ENCODE peak calls at places on chromosomes 7 and 10, in four cellular contexts. One of them, this sample, is unnamed.

GRCh38 chr7:73840715-73841379 is 1.5 kb downstream of the METTL27 start:
- DNase-seq in H1: no peak
- DNase-seq in mesendoderm: no peak
- DNase-seq in IMR-90: no peak
- DNase-seq in this sample: no peak

GRCh38 chr10:21304198-21304597 is 221.3 kb downstream of the SKIDA1 start:
- DNase-seq in H1: no peak
- DNase-seq in mesendoderm: no peak
- DNase-seq in IMR-90: peak
- DNase-seq in this sample: no peak

GRCh38 chr7:75920431-75921161 is 5.6 kb downstream of the POR start:
- DNase-seq in H1: no peak
- DNase-seq in mesendoderm: no peak
- DNase-seq in IMR-90: no peak
- DNase-seq in this sample: no peak

GRCh38 chr7:98467570-98468312 is 66.9 kb upstream of the BAIAP2L1 start:
- DNase-seq in H1: no peak
- DNase-seq in mesendoderm: no peak
- DNase-seq in IMR-90: no peak
- DNase-seq in this sample: no peak

GRCh38 chr7:45978010-45978681 is 57.1 kb upstream of the IGFBP3 start:
- DNase-seq in H1: peak
- DNase-seq in mesendoderm: peak
- DNase-seq in IMR-90: peak
- DNase-seq in this sample: peak

GRCh38 chr10:49654036-49654693 is 25.3 kb upstream of the C10orf53 start:
- DNase-seq in H1: no peak
- DNase-seq in mesendoderm: no peak
- DNase-seq in IMR-90: no peak
- DNase-seq in this sample: peak

GRCh38 chr10:16944961-16945360 is 127.7 kb upstream of the RSU1 start:
- DNase-seq in H1: no peak
- DNase-seq in mesendoderm: peak
- DNase-seq in IMR-90: no peak
- DNase-seq in this sample: no peak

GRCh38 chr10:89062861-89063260 is 72.3 kb downstream of the FAS start:
- DNase-seq in H1: no peak
- DNase-seq in mesendoderm: no peak
- DNase-seq in IMR-90: no peak
- DNase-seq in this sample: no peak

GRCh38 chr10:78258303-78259030 is 224.8 kb downstream of the RPS24 start:
- DNase-seq in H1: no peak
- DNase-seq in mesendoderm: peak
- DNase-seq in IMR-90: no peak
- DNase-seq in this sample: no peak

GRCh38 chr7:133301444-133301843 is 48.6 kb downstream of the EXOC4 start:
- DNase-seq in H1: no peak
- DNase-seq in mesendoderm: no peak
- DNase-seq in IMR-90: no peak
- DNase-seq in this sample: no peak

GRCh38 chr10:3782456-3783312 is 2.3 kb downstream of the KLF6 start:
- DNase-seq in H1: no peak
- DNase-seq in mesendoderm: peak
- DNase-seq in IMR-90: peak
- DNase-seq in this sample: peak

GRCh38 chr10:5559642-5560141 is 34.9 kb downstream of the CALML3 start:
- DNase-seq in H1: no peak
- DNase-seq in mesendoderm: no peak
- DNase-seq in IMR-90: peak
- DNase-seq in this sample: no peak

GRCh38 chr10:77902159-77902558 is 24.4 kb downstream of the DLG5 start:
- DNase-seq in H1: no peak
- DNase-seq in mesendoderm: no peak
- DNase-seq in IMR-90: no peak
- DNase-seq in this sample: no peak

GRCh38 chr10:118528426-118528825 is 67.0 kb downstream of the PRLHR start:
- DNase-seq in H1: no peak
- DNase-seq in mesendoderm: no peak
- DNase-seq in IMR-90: no peak
- DNase-seq in this sample: no peak

GRCh38 chr10:58721781-58722180 is 209.1 kb downstream of the BICC1 start:
- DNase-seq in H1: no peak
- DNase-seq in mesendoderm: no peak
- DNase-seq in IMR-90: no peak
- DNase-seq in this sample: no peak

GRCh38 chr7:157713591-157713990 is 376.8 kb downstream of the DNAJB6 start:
- DNase-seq in H1: no peak
- DNase-seq in mesendoderm: no peak
- DNase-seq in IMR-90: no peak
- DNase-seq in this sample: peak

GRCh38 chr7:42493436-42494198 is 256.6 kb upstream of the GLI3 start:
- DNase-seq in H1: peak
- DNase-seq in mesendoderm: peak
- DNase-seq in IMR-90: peak
- DNase-seq in this sample: peak

GRCh38 chr10:119807960-119808697 is 64.5 kb downstream of the MCMBP start:
- DNase-seq in H1: no peak
- DNase-seq in mesendoderm: no peak
- DNase-seq in IMR-90: peak
- DNase-seq in this sample: no peak

GRCh38 chr10:7666253-7667023 is at the start of gene ITIH5:
- DNase-seq in H1: no peak
- DNase-seq in mesendoderm: peak
- DNase-seq in IMR-90: no peak
- DNase-seq in this sample: peak

GRCh38 chr10:69241575-69241974 is 21.4 kb downstream of the HKDC1 start:
- DNase-seq in H1: no peak
- DNase-seq in mesendoderm: no peak
- DNase-seq in IMR-90: no peak
- DNase-seq in this sample: no peak

GRCh38 chr10:130455111-130455695 is 319.0 kb downstream of the GLRX3 start:
- DNase-seq in H1: no peak
- DNase-seq in mesendoderm: no peak
- DNase-seq in IMR-90: no peak
- DNase-seq in this sample: peak

GRCh38 chr7:17489987-17490386 is 191.5 kb downstream of the AHR start:
- DNase-seq in H1: no peak
- DNase-seq in mesendoderm: no peak
- DNase-seq in IMR-90: no peak
- DNase-seq in this sample: no peak

GRCh38 chr7:157699357-157700013 is 362.7 kb downstream of the DNAJB6 start:
- DNase-seq in H1: no peak
- DNase-seq in mesendoderm: no peak
- DNase-seq in IMR-90: no peak
- DNase-seq in this sample: no peak

GRCh38 chr7:13037216-13037615 is 349.8 kb downstream of the ARL4A start:
- DNase-seq in H1: no peak
- DNase-seq in mesendoderm: no peak
- DNase-seq in IMR-90: peak
- DNase-seq in this sample: no peak

GRCh38 chr10:131616040-131616439 is 284.8 kb upstream of the PPP2R2D start:
- DNase-seq in H1: no peak
- DNase-seq in mesendoderm: no peak
- DNase-seq in IMR-90: no peak
- DNase-seq in this sample: no peak

GRCh38 chr7:127745445-127745844 is 93.5 kb downstream of the SND1 start:
- DNase-seq in H1: no peak
- DNase-seq in mesendoderm: peak
- DNase-seq in IMR-90: no peak
- DNase-seq in this sample: no peak

GRCh38 chr7:35647171-35647574 is 47.8 kb downstream of the HERPUD2 start:
- DNase-seq in H1: no peak
- DNase-seq in mesendoderm: peak
- DNase-seq in IMR-90: peak
- DNase-seq in this sample: peak

GRCh38 chr7:157551325-157552070 is 214.7 kb downstream of the DNAJB6 start:
- DNase-seq in H1: no peak
- DNase-seq in mesendoderm: no peak
- DNase-seq in IMR-90: no peak
- DNase-seq in this sample: no peak

GRCh38 chr7:124799448-124799847 is 33.9 kb upstream of the GPR37 start:
- DNase-seq in H1: no peak
- DNase-seq in mesendoderm: no peak
- DNase-seq in IMR-90: no peak
- DNase-seq in this sample: no peak

GRCh38 chr7:117666019-117666418 is 186.2 kb downstream of the CFTR start:
- DNase-seq in H1: no peak
- DNase-seq in mesendoderm: no peak
- DNase-seq in IMR-90: peak
- DNase-seq in this sample: no peak

DNA sequence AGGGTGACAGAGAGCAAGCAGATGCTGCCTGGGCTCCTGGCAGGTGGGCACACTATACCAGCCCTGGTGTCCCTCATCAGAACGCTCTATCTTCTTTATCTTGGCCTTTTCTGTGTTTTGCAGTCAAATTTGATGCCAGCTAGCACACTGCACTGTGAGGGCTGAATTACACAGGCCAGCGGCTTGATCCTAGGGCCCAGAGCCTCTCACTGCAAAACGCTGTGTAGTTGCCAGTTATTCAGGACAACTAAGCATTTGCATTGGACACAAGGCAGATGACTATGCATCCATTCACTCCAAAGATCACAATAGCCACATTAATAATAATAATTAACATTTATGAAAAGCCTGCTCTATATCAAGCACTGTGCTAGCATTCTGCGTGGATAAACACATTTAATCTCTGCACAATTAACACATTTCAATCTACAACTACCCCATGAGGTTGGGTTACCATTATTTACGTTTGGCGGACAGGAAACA is 100.3 kb downstream of the PAXIP1 start:
- DNase-seq in H1: no peak
- DNase-seq in mesendoderm: no peak
- DNase-seq in IMR-90: no peak
- DNase-seq in this sample: no peak
- H3K23ac ChIP-seq in H1: no peak
- H3K23ac ChIP-seq in mesendoderm: no peak
- H3K23ac ChIP-seq in IMR-90: no peak
- H3K23ac ChIP-seq in this sample: no peak

GRCh38 chr7:2542924-2543871 is 12.1 kb downstream of the BRAT1 start:
- DNase-seq in H1: no peak
- DNase-seq in mesendoderm: no peak
- DNase-seq in IMR-90: no peak
- DNase-seq in this sample: no peak
- H3K56ac ChIP-seq in H1: no peak
- H3K56ac ChIP-seq in mesendoderm: no peak
- H3K56ac ChIP-seq in IMR-90: no peak
- H3K56ac ChIP-seq in this sample: no peak

GRCh38 chr7:100152404-100152803 is 3.7 kb downstream of the LAMTOR4 start:
- DNase-seq in H1: no peak
- DNase-seq in mesendoderm: peak
- DNase-seq in IMR-90: no peak
- DNase-seq in this sample: no peak

GRCh38 chr7:100148225-100148558 is 526 bp upstream of the LAMTOR4 start:
- DNase-seq in H1: no peak
- DNase-seq in mesendoderm: no peak
- DNase-seq in IMR-90: no peak
- DNase-seq in this sample: no peak

GRCh38 chr7:100147278-100147677 is 1.4 kb upstream of the LAMTOR4 start:
- DNase-seq in H1: no peak
- DNase-seq in mesendoderm: no peak
- DNase-seq in IMR-90: no peak
- DNase-seq in this sample: no peak

GRCh38 chr7:100152937-100153666 is 4.4 kb downstream of the LAMTOR4 start:
- DNase-seq in H1: no peak
- DNase-seq in mesendoderm: no peak
- DNase-seq in IMR-90: no peak
- DNase-seq in this sample: no peak

DNA sequence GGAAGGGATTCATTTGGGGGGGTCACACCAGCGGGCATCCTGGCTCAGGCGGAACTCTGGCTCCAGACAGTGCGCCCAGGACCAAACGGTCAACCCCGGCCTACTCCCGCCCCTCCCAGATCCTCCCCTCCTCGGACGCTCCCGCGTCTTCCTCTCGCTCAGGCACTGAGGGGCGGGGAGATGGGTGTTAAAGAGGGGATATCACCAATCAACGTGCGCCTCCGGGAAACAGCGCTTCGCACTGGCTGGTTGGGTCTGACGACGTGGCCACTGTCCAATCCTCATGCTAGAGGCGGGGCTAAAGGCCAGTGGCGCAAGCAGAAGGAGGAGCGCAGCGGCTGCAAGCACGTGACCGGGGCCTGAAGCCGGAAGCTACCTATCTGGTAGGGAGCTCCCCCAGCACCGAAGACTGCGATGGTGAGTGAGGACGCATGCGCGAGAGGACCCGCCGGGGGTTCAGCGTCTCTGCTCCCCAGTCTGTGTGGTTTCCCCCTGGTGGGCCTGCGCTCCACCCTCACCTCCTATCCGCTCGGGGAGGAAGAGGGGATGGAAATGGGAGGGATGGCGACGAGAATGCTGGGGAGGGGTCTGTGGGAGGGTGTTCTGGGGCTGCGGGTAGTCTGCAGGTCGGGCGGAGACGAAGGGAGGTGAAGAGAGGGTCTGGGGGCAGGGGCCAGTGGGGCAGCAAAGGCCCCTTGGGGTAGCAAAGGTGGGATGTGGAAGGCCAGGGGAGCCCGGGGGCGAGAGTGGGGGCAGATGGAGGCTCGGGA is at the start of gene LAMTOR4:
- DNase-seq in H1: peak
- DNase-seq in mesendoderm: peak
- DNase-seq in IMR-90: peak
- DNase-seq in this sample: peak
- H2BK5ac ChIP-seq in H1: peak
- H2BK5ac ChIP-seq in mesendoderm: peak
- H2BK5ac ChIP-seq in IMR-90: peak
- H2BK5ac ChIP-seq in this sample: no peak

GRCh38 chr7:41136551-41136950 is 566.3 kb downstream of the INHBA start:
- DNase-seq in H1: no peak
- DNase-seq in mesendoderm: no peak
- DNase-seq in IMR-90: no peak
- DNase-seq in this sample: no peak
- H3K23ac ChIP-seq in H1: no peak
- H3K23ac ChIP-seq in mesendoderm: no peak
- H3K23ac ChIP-seq in IMR-90: no peak
- H3K23ac ChIP-seq in this sample: no peak